ENCODE peak calls at places on chromosome 1, in seven cellular contexts. S, J, F, Y, I, Z and L are unnamed samples.

GRCh38 chr1:24503003-24503751 is 541 bp downstream of the RCAN3 start:
- DNase-seq in S (no peak), J (no peak), F (peak), Y (no peak), I (no peak), Z (no peak), L (peak)

GRCh38 chr1:169676001-169676400 is 35.4 kb downstream of the SELL start:
- DNase-seq in S (peak), J (no peak), F (peak), Y (no peak), I (no peak), Z (peak), L (peak)

GRCh38 chr1:187070076-187070475 is 241.3 kb downstream of the PLA2G4A start:
- DNase-seq in S (peak), J (no peak), F (no peak), Y (peak), I (no peak), Z (no peak), L (peak)

GRCh38 chr1:244106837-244107491 is 55.9 kb downstream of the ZBTB18 start:
- DNase-seq in S (no peak), J (no peak), F (no peak), Y (no peak), I (no peak), Z (no peak), L (no peak)

GRCh38 chr1:68361511-68361910 is 88.2 kb downstream of the RPE65 start:
- DNase-seq in S (peak), J (no peak), F (no peak), Y (no peak), I (no peak), Z (no peak), L (no peak)

GRCh38 chr1:75273110-75273509 is 138.9 kb downstream of the LHX8 start:
- DNase-seq in S (no peak), J (no peak), F (no peak), Y (no peak), I (no peak), Z (no peak), L (no peak)

GRCh38 chr1:3323791-3324703 is 130.4 kb upstream of the ARHGEF16 start:
- DNase-seq in S (no peak), J (no peak), F (no peak), Y (no peak), I (no peak), Z (no peak), L (no peak)

GRCh38 chr1:155134858-155135415 is 715 bp upstream of the SLC50A1 start:
- DNase-seq in S (peak), J (peak), F (peak), Y (peak), I (peak), Z (no peak), L (peak)

GRCh38 chr1:27605796-27606707 is 2.1 kb upstream of the AHDC1 start:
- DNase-seq in S (peak), J (peak), F (peak), Y (peak), I (peak), Z (no peak), L (peak)

GRCh38 chr1:168618887-168619286 is 42.5 kb downstream of the XCL1 start:
- DNase-seq in S (no peak), J (no peak), F (no peak), Y (peak), I (no peak), Z (no peak), L (no peak)
- H2AK5ac ChIP-seq in S (no peak), J (no peak), F (no peak), Y (no peak), I (no peak), Z (no peak), L (no peak)

GRCh38 chr1:206922524-206922923 is 783 bp upstream of the FCMR start:
- DNase-seq in S (no peak), J (no peak), F (no peak), Y (no peak), I (no peak), Z (no peak), L (no peak)
- H3K27ac ChIP-seq in S (no peak), J (no peak), F (no peak), Y (no peak), I (no peak), Z (no peak), L (no peak)

DNA sequence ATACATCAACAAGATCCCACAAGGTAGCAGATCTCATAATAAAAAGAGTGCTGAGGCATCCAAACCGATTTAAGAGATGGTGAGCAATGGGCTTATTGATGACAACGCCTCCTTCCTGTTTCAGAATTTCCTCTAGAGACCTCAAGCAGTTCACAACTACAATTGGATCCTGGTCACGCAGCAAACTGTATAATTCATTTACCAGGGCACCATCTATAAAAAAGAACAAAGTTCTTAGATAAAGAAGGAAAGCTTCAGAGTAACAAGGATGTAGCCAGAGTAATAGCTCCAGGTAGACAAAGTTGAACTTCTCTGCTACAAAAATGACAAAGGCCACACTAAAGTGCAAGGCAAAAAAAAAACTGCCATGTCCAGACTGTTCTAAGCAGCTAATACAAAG is 3.4 kb downstream of the AP4B1 start:
- DNase-seq in S (no peak), J (no peak), F (no peak), Y (no peak), I (no peak), Z (no peak), L (no peak)
- H2AK5ac ChIP-seq in S (no peak), J (no peak), F (no peak), Y (no peak), I (no peak), Z (no peak), L (no peak)

GRCh38 chr1:84698718-84699117 is 8.5 kb upstream of the SSX2IP start:
- DNase-seq in S (peak), J (no peak), F (peak), Y (no peak), I (no peak), Z (no peak), L (no peak)
- H3K27ac ChIP-seq in S (peak), J (no peak), F (peak), Y (no peak), I (no peak), Z (no peak), L (peak)

GRCh38 chr1:215433237-215433636 is 133.9 kb upstream of the KCTD3 start:
- DNase-seq in S (no peak), J (no peak), F (no peak), Y (no peak), I (no peak), Z (no peak), L (no peak)
- H2AK5ac ChIP-seq in S (no peak), J (no peak), F (no peak), Y (no peak), I (no peak), Z (no peak), L (no peak)

DNA sequence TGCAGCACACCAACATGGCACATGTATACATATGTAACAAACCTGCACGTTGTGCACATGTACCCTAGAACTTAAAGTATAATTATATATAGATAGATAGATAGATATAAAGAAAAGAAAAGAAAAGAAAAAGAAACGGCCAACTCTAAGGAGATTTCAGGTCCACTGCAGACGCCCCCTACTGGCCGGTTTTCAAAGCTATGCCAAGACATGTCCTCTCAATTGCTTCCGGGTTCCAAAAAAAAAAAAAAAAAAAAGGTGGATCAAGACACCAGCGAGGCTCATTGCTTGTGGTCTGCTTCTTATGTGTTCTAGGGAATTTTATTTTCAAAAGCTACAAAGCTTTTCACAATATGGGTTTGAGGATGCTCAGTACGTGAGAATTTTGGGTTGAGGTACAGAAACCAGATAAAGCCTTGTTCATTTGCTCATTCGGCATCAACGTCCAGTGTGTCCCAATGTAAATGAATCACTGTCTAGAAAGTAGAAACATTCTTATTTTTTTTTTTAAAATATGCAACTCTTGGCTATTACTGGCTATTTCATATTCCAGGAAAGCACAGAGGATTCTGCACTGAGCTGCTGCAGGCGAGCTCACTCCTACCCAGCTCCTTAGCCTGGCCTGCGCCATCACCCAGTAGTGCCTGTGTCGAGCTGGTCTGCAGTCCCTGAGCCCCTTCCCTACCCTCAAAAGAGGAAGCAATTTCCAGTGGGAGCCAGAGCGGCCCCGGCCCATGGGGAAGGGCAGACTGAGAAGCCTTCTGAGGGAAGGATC is 643.0 kb downstream of the KIF26B start:
- DNase-seq in S (no peak), J (peak), F (no peak), Y (peak), I (peak), Z (no peak), L (peak)
- H3K27ac ChIP-seq in S (peak), J (no peak), F (no peak), Y (no peak), I (no peak), Z (no peak), L (no peak)

DNA sequence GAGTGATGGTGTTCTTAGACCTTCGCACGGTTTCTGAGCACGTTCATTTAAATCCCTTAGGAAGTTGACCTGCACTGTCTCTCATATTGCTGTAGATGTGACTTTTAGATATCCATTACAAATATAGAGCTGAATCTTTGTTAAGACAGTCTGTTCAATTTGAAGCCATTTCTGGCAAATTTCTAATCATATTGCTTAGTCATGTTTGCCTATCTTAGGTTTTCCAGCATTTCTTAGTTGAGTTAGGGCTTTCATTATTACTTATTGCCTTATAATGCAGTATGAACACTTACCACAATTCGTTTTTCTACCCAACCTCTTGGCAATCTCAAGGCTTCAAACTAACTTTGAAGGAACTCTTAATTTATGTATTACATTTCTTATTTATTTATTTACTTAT is 78.5 kb upstream of the PGD start:
- DNase-seq in S (no peak), J (no peak), F (no peak), Y (no peak), I (no peak), Z (no peak), L (no peak)
- H2AK5ac ChIP-seq in S (no peak), J (no peak), F (no peak), Y (no peak), I (no peak), Z (no peak), L (no peak)

DNA sequence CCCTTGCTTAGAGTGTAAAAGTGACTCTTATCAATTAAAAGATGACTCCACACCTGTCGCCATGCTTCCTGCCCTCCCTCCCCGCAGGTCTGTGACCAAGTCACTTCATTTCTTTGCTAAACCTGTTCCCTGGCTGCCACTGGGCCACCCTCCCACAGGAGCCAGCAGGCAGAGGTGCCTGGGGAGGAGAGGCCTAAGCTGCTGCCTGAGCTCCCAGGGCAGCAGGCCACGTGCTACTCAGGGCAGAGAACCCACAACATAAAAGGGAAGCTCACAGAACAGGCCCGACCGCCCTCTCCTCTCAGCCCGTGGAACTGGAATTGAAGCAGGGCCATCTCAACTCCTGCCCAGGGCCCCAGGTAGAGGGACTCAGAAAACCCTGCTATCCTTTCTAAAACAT is 4.9 kb downstream of the C1orf198 start:
- DNase-seq in S (no peak), J (no peak), F (no peak), Y (peak), I (no peak), Z (no peak), L (peak)
- H3K27ac ChIP-seq in S (peak), J (no peak), F (no peak), Y (no peak), I (no peak), Z (no peak), L (peak)

DNA sequence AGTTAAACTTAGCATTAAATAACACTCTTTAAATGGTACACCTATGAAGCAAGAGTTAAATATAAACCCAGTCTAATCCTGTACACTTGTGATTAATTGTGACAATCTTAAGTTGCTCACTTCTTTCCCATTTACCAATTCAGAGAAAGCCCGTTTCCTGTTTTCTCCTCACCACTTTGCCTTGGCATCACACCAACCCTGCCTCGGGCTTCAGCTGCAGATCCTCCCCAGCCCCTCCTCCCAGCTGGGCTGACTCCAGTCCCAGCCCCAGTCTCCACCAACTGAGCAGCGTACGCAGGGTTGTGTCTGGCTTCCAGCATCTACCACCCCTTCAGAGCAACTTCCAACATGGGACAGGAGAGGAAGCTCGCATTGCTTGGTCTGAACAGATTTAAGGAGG is 4.1 kb downstream of the PYCR2 start:
- DNase-seq in S (peak), J (no peak), F (peak), Y (no peak), I (no peak), Z (no peak), L (peak)
- H2AK5ac ChIP-seq in S (no peak), J (no peak), F (no peak), Y (no peak), I (no peak), Z (no peak), L (no peak)